ENCODE peak calls at places on chromosome 19, in four cellular contexts. N, Q, Z and M are unnamed samples.

GRCh38 chr19:21604351-21604926 is 99.0 kb downstream of the ZNF429 start:
- DNase-seq in N (no peak), Q (no peak), Z (peak; percentile 21), M (no peak)

GRCh38 chr19:7970716-7971448 is 27.4 kb upstream of the TIMM44 start:
- DNase-seq in N (peak; percentile 39), Q (no peak), Z (peak; percentile 28), M (peak; percentile 53)

GRCh38 chr19:1616875-1617274 is 11.6 kb upstream of the UQCR11 start:
- DNase-seq in N (no peak), Q (no peak), Z (no peak), M (no peak)

GRCh38 chr19:8615813-8616596 is 5.5 kb upstream of the ADAMTS10 start:
- DNase-seq in N (no peak), Q (no peak), Z (peak; percentile 55), M (no peak)

GRCh38 chr19:58317481-58318072 is 9.2 kb upstream of the ZSCAN22 start:
- DNase-seq in N (no peak), Q (no peak), Z (peak; percentile 59), M (no peak)

GRCh38 chr19:2332341-2333026 is 4.0 kb downstream of the SPPL2B start:
- DNase-seq in N (no peak), Q (no peak), Z (no peak), M (peak; percentile 71)

GRCh38 chr19:44609219-44609618 is 4.1 kb upstream of the IGSF23 start:
- DNase-seq in N (no peak), Q (no peak), Z (peak; percentile 69), M (no peak)

GRCh38 chr19:38452430-38453366 is 19.2 kb downstream of the RYR1 start:
- DNase-seq in N (no peak), Q (no peak), Z (no peak), M (no peak)

GRCh38 chr19:40596608-40597328 is 4.4 kb upstream of the LTBP4 start:
- DNase-seq in N (peak; percentile 96), Q (no peak), Z (peak; percentile 59), M (peak; percentile 85)

GRCh38 chr19:57512845-57513244 is 13.1 kb downstream of the ZNF773 start:
- DNase-seq in N (no peak), Q (no peak), Z (peak; percentile 34), M (no peak)

GRCh38 chr19:40687525-40688016 is 2.9 kb downstream of the NUMBL start:
- DNase-seq in N (no peak), Q (no peak), Z (peak; percentile 86), M (peak; percentile 88)

GRCh38 chr19:35177377-35178274 is 23.1 kb downstream of the FXYD5 start:
- DNase-seq in N (no peak), Q (no peak), Z (no peak), M (no peak)

GRCh38 chr19:42396542-42397314 is 6.6 kb upstream of the CNFN start:
- DNase-seq in N (peak; percentile 100), Q (peak; percentile 81), Z (peak; percentile 99), M (peak; percentile 99)

GRCh38 chr19:2070436-2070827 is 19.4 kb upstream of the MKNK2 start:
- DNase-seq in N (no peak), Q (no peak), Z (no peak), M (no peak)

GRCh38 chr19:10756791-10757190 is 38.9 kb downstream of the DNM2 start:
- DNase-seq in N (no peak), Q (no peak), Z (no peak), M (no peak)
- H3K4me1 ChIP-seq in N (peaks cover 24% of the 10 kb centered on the region), Q (peaks cover 5% of the 10 kb centered on the region), Z (no peaks in the 10 kb centered on the region), M (peaks cover 42% of the 10 kb centered on the region)

GRCh38 chr19:11797491-11797890 is 832 bp upstream of the ZNF491 start:
- DNase-seq in N (no peak), Q (no peak), Z (peak; percentile 87), M (peak; percentile 93)

GRCh38 chr19:11787536-11787935 is 10.8 kb upstream of the ZNF491 start:
- DNase-seq in N (no peak), Q (no peak), Z (no peak), M (no peak)

GRCh38 chr19:11798391-11799296 is at the start of gene ZNF491:
- DNase-seq in N (no peak), Q (peak; percentile 26), Z (peak; percentile 87), M (peak; percentile 97)

GRCh38 chr19:11792942-11793341 is 5.4 kb upstream of the ZNF491 start:
- DNase-seq in N (no peak), Q (no peak), Z (no peak), M (no peak)
- TF ChIP-seq CTCF in N (no peak), Q (no peak), Z (no peak), M (no peak)

GRCh38 chr19:33329060-33329459 is 26.7 kb upstream of the CEBPA start:
- DNase-seq in N (no peak), Q (no peak), Z (no peak), M (no peak)
- H3K4me1 ChIP-seq in N (peaks cover 3% of the 10 kb centered on the region), Q (no peaks in the 10 kb centered on the region), Z (no peaks in the 10 kb centered on the region), M (no peaks in the 10 kb centered on the region)

GRCh38 chr19:29748996-29749395 is 33.9 kb upstream of the C19orf12 start:
- DNase-seq in N (no peak), Q (no peak), Z (no peak), M (peak; percentile 56)

GRCh38 chr19:29741776-29742175 is 26.7 kb upstream of the C19orf12 start:
- DNase-seq in N (no peak), Q (no peak), Z (no peak), M (peak; percentile 39)

GRCh38 chr19:29743681-29744080 is 28.6 kb upstream of the C19orf12 start:
- DNase-seq in N (no peak), Q (no peak), Z (no peak), M (no peak)

GRCh38 chr19:29741226-29741625 is 26.2 kb upstream of the C19orf12 start:
- DNase-seq in N (no peak), Q (no peak), Z (no peak), M (peak; percentile 26)

GRCh38 chr19:29745253-29745652 is 30.2 kb upstream of the C19orf12 start:
- DNase-seq in N (no peak), Q (no peak), Z (no peak), M (peak; percentile 37)
- TF ChIP-seq CTCF in N (peak; percentile 30), Q (no peak), Z (no peak), M (no peak)

GRCh38 chr19:31338069-31338767 is 11.0 kb downstream of the TSHZ3 start:
- DNase-seq in N (peak; percentile 55), Q (no peak), Z (peak; percentile 85), M (no peak)
- H3K4me1 ChIP-seq in N (peaks cover 6% of the 10 kb centered on the region), Q (peaks cover 6% of the 10 kb centered on the region), Z (peaks cover 53% of the 10 kb centered on the region), M (peaks cover 11% of the 10 kb centered on the region)

GRCh38 chr19:20243629-20244028 is 76.6 kb downstream of the ZNF486 start:
- DNase-seq in N (no peak), Q (no peak), Z (no peak), M (no peak)

GRCh38 chr19:20250627-20251026 is 83.6 kb downstream of the ZNF486 start:
- DNase-seq in N (no peak), Q (no peak), Z (no peak), M (no peak)

GRCh38 chr19:20245309-20245708 is 78.3 kb downstream of the ZNF486 start:
- DNase-seq in N (no peak), Q (no peak), Z (no peak), M (no peak)

GRCh38 chr19:20244356-20244755 is 77.3 kb downstream of the ZNF486 start:
- DNase-seq in N (no peak), Q (no peak), Z (no peak), M (no peak)

DNA sequence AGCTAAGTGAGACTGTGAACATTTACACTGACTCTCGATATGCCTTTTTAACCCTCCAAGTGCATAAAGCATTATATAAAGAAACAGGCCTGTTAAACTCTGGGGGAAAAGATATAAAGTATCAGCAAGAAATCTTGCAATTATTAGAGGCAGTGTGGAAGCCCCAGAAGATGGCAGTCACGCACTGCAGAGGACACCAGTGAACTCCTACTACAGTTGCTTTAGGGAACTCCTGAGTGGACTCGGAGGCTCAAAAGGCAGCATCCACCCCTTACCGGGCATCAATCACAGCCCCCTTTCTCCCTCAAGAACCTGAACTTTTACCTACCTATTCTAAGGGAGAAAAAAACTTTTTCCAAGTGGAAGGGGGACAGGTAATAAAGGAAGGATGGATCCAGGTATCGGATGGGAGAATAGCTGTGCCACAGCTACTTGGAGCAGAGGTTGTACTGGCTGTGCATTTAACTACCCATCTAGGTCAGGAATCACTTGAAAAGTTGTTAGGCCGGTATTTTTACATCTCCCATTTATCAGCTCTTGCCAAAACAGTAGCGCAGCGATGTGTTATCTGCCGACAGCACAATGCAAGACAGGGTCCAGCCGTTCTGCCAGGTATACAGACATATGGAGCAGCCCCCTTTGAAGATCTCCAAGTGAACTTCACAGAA is 80.1 kb downstream of the ZNF486 start:
- DNase-seq in N (no peak), Q (no peak), Z (no peak), M (no peak)
- TF ChIP-seq CTCF in N (no peak), Q (no peak), Z (no peak), M (peak; percentile 65)